ENCODE peak calls at places on chromosomes 6 and 20, in five cellular contexts. N, O, D, X and I are unnamed samples.

GRCh38 chr20:62411479-62412193 is 4.6 kb upstream of the CABLES2 start:
- DNase-seq in N (no peak), D (no peak), O (no peak), X (no peak), I (no peak)

GRCh38 chr20:61262514-61262913 is 10.5 kb downstream of the CDH4 start:
- DNase-seq in N (no peak), D (no peak), O (no peak), X (no peak), I (no peak)

GRCh38 chr6:27873101-27874030 is 38.8 kb downstream of the OR2B2 start:
- DNase-seq in N (peak), D (peak), O (peak), X (peak), I (no peak)

GRCh38 chr6:111252451-111252850 is 165.1 kb downstream of the SLC16A10 start:
- DNase-seq in N (no peak), O (no peak), D (no peak), X (no peak), I (no peak)

GRCh38 chr6:113998811-113999210 is 27.9 kb upstream of the HDAC2 start:
- DNase-seq in D (no peak), X (no peak), N (no peak), O (no peak), I (no peak)

GRCh38 chr6:135853986-135854385 is 2.5 kb downstream of the PDE7B start:
- DNase-seq in O (no peak), N (no peak), D (no peak), X (no peak), I (no peak)

GRCh38 chr6:14682821-14683220 is 563.0 kb upstream of the JARID2 start:
- DNase-seq in O (no peak), N (no peak), X (no peak), D (no peak), I (peak)

GRCh38 chr6:125947581-125947980 is 9.0 kb upstream of the HINT3 start:
- DNase-seq in D (no peak), X (no peak), O (no peak), N (no peak), I (peak)

GRCh38 chr6:125486881-125487280 is 185.1 kb upstream of the HDDC2 start:
- DNase-seq in O (no peak), D (no peak), X (no peak), N (no peak), I (no peak)

GRCh38 chr6:35780719-35781118 is at the start of gene CLPSL1:
- DNase-seq in X (no peak), O (no peak), D (no peak), N (no peak), I (no peak)

GRCh38 chr6:2132416-2132815 is 113.0 kb downstream of the GMDS start:
- DNase-seq in O (no peak), X (no peak), N (no peak), D (no peak), I (peak)

GRCh38 chr6:1315560-1316386 is 3.9 kb downstream of the FOXQ1 start:
- DNase-seq in N (no peak), O (no peak), D (no peak), X (no peak), I (no peak)

GRCh38 chr6:44512868-44513641 is 125.5 kb downstream of the CDC5L start:
- DNase-seq in X (no peak), D (no peak), N (no peak), O (peak), I (no peak)

GRCh38 chr6:26022166-26022510 is 59.5 kb downstream of the TRIM38 start:
- DNase-seq in O (peak), D (peak), X (peak), N (no peak), I (no peak)

GRCh38 chr6:27157461-27158315 is 89.8 kb upstream of the PRSS16 start:
- DNase-seq in O (peak), D (peak), X (peak), N (peak), I (no peak)

GRCh38 chr6:111972714-111973678 is 80.9 kb upstream of the CCN6 start:
- DNase-seq in X (no peak), N (peak), D (no peak), O (peak), I (peak)

GRCh38 chr6:9085054-9085746 is 649.9 kb upstream of the SLC35B3 start:
- DNase-seq in O (no peak), D (no peak), N (no peak), X (no peak), I (no peak)

GRCh38 chr6:115891111-115891669 is 169.5 kb downstream of the FRK start:
- DNase-seq in D (no peak), O (no peak), N (no peak), X (no peak), I (peak)

GRCh38 chr6:110958332-110959192 is at the start of gene GTF3C6:
- DNase-seq in X (peak), O (peak), N (peak), D (peak), I (peak)

GRCh38 chr6:31762878-31763616 is 591 bp downstream of the SAPCD1 start:
- DNase-seq in D (no peak), N (no peak), O (no peak), X (no peak), I (no peak)

GRCh38 chr20:45445805-45446562 is 23.6 kb upstream of the WFDC2 start:
- DNase-seq in O (no peak), N (no peak), X (peak), D (peak), I (peak)

GRCh38 chr6:158972241-158973233 is 27.5 kb downstream of the RSPH3 start:
- DNase-seq in X (peak), N (no peak), D (peak), O (no peak), I (peak)

GRCh38 chr20:23265226-23265625 is 85.4 kb upstream of the NXT1 start:
- DNase-seq in X (no peak), D (no peak), N (no peak), O (no peak), I (no peak)

GRCh38 chr20:34624628-34625027 is 52.3 kb downstream of the PIGU start:
- DNase-seq in D (peak), N (no peak), O (no peak), X (no peak), I (no peak)

GRCh38 chr20:38109657-38110524 is 55.2 kb downstream of the TGM2 start:
- DNase-seq in O (peak), N (no peak), X (peak), D (no peak), I (peak)

GRCh38 chr6:137699036-137699683 is 167.9 kb upstream of the TNFAIP3 start:
- DNase-seq in D (no peak), O (no peak), N (no peak), X (no peak), I (no peak)

GRCh38 chr6:41836022-41836659 is 48.6 kb downstream of the TOMM6 start:
- DNase-seq in D (no peak), O (no peak), X (peak), N (no peak), I (no peak)

GRCh38 chr6:89009624-89010059 is 46.2 kb upstream of the RNGTT start:
- DNase-seq in O (no peak), X (no peak), N (no peak), D (no peak), I (no peak)

GRCh38 chr6:106629859-106630163 is 433 bp downstream of the QRSL1 start:
- DNase-seq in N (no peak), O (no peak), D (no peak), X (no peak), I (no peak)

GRCh38 chr6:131687022-131687421 is 14.2 kb downstream of the OR2A4 start:
- DNase-seq in X (no peak), O (no peak), D (no peak), N (no peak), I (no peak)

GRCh38 chr20:40978761-40979160 is 49.9 kb upstream of the TOP1 start:
- DNase-seq in N (no peak), X (no peak), O (no peak), D (no peak), I (no peak)

GRCh38 chr20:16864069-16864468 is 115.9 kb downstream of the OTOR start:
- DNase-seq in N (no peak), X (no peak), O (no peak), D (no peak), I (no peak)

GRCh38 chr6:122789078-122789861 is at the start of gene SMPDL3A:
- DNase-seq in N (no peak), D (peak), O (peak), X (peak), I (peak)

GRCh38 chr6:56193846-56194245 is 53.5 kb downstream of the COL21A1 start:
- DNase-seq in N (no peak), X (no peak), D (no peak), O (no peak), I (no peak)

GRCh38 chr20:43994486-43995100 is 79.9 kb downstream of the TOX2 start:
- DNase-seq in X (no peak), O (no peak), D (no peak), N (no peak), I (peak)

GRCh38 chr6:127554435-127555006 is 22.5 kb upstream of the C6orf58 start:
- DNase-seq in X (peak), N (no peak), O (no peak), D (peak), I (peak)

GRCh38 chr20:37344506-37345338 is 1.2 kb upstream of the SRC start:
- DNase-seq in N (no peak), O (no peak), D (no peak), X (no peak), I (no peak)

GRCh38 chr20:16666272-16666671 is 63.6 kb upstream of the SNRPB2 start:
- DNase-seq in X (no peak), N (no peak), D (no peak), O (no peak), I (no peak)

GRCh38 chr6:157281570-157281969 is 41.7 kb downstream of the TMEM242 start:
- DNase-seq in X (no peak), N (no peak), O (peak), D (no peak), I (no peak)
- TF ChIP-seq CTCF in X (peak), N (no peak), O (no peak), D (peak), I (no peak)

GRCh38 chr20:35902545-35902941 is 51.8 kb downstream of the SCAND1 start:
- DNase-seq in O (no peak), D (no peak), X (no peak), N (no peak), I (peak)
- H3K27ac ChIP-seq in O (no peak), D (no peak), X (peak), N (no peak), I (peak)

DNA sequence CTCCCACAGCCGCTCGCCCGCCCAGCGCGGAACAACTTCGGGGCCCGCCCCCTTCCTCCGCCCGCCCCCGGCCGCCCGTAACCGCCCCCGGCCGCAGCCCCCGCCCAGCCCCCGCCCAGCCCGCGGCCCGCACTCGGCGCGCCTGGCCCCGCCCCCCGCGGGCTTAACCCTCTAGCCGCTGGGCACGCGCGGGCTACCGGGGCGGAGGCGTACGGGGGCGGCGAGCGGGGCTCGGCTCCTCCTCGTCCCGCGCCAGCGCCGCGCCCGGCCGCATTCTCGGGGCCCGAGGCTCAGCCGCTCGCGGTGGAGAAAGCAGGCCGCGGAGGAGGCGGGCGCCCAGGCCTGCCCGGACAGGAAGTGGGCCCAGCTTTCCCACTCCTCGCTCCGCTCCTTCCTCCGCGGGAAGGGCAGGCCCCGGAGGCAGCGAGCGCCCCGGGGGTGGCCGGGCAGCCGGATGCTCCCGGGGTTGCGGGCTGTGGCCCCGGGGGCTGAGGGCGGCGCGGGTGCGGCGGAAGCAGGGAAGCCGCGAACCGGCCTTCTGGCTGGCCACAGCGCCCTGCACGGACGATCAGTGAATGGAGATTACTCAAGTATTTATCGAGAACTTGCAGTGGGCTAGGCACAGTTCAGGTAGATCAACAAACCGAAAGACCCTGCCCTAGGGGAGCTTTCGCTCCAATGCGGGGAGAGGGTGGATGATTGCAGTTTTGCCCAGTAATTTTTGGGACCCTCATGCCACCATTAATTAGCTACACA is at the start of gene TRAM2:
- DNase-seq in X (peak), O (peak), N (peak), D (peak), I (peak)
- TF ChIP-seq CTCF in X (peak), O (no peak), N (no peak), D (peak), I (no peak)

GRCh38 chr6:32945953-32946352 is 5.1 kb upstream of the HLA-DMB start:
- DNase-seq in X (no peak), D (no peak), O (no peak), N (no peak), I (no peak)
- H3K27ac ChIP-seq in X (no peak), D (no peak), O (no peak), N (no peak), I (no peak)

GRCh38 chr20:11979306-11980128 is 61.8 kb downstream of the BTBD3 start:
- DNase-seq in X (no peak), N (no peak), O (no peak), D (no peak), I (no peak)

GRCh38 chr20:11981366-11981947 is 63.8 kb downstream of the BTBD3 start:
- DNase-seq in N (no peak), X (no peak), D (no peak), O (no peak), I (no peak)

GRCh38 chr20:11978496-11978895 is 60.8 kb downstream of the BTBD3 start:
- DNase-seq in O (no peak), N (no peak), X (no peak), D (no peak), I (no peak)

GRCh38 chr20:11982289-11982957 is 64.7 kb downstream of the BTBD3 start:
- DNase-seq in N (no peak), O (no peak), X (peak), D (no peak), I (no peak)

GRCh38 chr20:11980263-11980662 is 62.6 kb downstream of the BTBD3 start:
- DNase-seq in X (no peak), N (no peak), O (no peak), D (no peak), I (no peak)
- TF ChIP-seq CTCF in X (no peak), N (no peak), O (no peak), D (no peak), I (no peak)

DNA sequence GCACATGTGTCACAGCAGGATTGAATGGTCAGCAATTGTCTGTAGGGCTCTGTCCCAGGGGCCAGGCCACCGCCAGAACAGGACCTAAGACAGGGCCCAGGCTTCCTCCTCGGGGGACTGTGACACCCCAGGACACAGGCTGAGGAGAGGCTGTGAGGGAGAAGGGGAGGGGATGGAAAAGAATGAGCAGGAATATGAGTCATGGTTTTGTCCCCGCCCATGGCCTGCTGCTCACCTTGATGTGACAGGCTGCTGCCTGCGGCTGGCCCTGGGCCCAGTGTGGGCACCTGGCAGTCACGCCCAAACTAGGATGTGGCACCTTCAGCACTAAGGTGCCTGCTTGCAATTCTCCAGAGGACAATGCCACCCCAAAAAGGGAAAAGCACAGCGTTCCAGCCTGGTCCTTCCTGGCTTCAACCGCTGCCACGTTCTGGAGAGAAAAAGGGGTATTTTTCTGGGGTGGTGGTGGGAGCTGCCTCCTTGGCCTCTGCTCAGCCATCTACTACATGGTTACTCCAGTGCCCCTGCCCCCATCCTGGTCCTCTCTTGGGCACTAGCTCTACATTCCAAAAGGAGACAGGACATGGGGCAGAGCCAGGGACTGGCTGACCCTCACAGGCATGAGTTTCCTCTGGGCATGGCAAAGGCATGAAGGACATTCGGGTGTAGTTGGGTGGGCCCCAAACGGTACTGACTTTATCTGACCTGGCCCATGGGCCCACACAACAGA is 93.4 kb downstream of the SLC22A23 start:
- DNase-seq in N (no peak), O (no peak), X (no peak), D (no peak), I (peak)
- H3K27ac ChIP-seq in N (no peak), O (no peak), X (no peak), D (no peak), I (peak)

GRCh38 chr6:29791162-29791561 is 36.5 kb upstream of the HLA-G start:
- DNase-seq in O (no peak), N (no peak), D (no peak), X (no peak), I (no peak)

GRCh38 chr6:29793036-29793356 is 34.6 kb upstream of the HLA-G start:
- DNase-seq in O (no peak), X (no peak), D (no peak), N (no peak), I (no peak)

GRCh38 chr6:29791786-29792122 is 35.9 kb upstream of the HLA-G start:
- DNase-seq in X (no peak), N (no peak), D (no peak), O (no peak), I (no peak)

GRCh38 chr6:29793796-29794195 is 33.8 kb upstream of the HLA-G start:
- DNase-seq in O (no peak), D (no peak), X (no peak), N (no peak), I (no peak)

GRCh38 chr6:29792123-29793035 is 35.2 kb upstream of the HLA-G start:
- DNase-seq in O (peak), X (peak), N (peak), D (peak), I (peak)
- TF ChIP-seq CTCF in O (no peak), X (peak), N (no peak), D (peak), I (peak)

GRCh38 chr20:49186535-49187329 is 1.4 kb downstream of the STAU1 start:
- DNase-seq in X (peak), D (peak), N (peak), O (peak), I (peak)

GRCh38 chr20:49184691-49185070 is 3.5 kb downstream of the STAU1 start:
- DNase-seq in N (no peak), D (no peak), O (no peak), X (no peak), I (no peak)

GRCh38 chr20:49185071-49185757 is 2.9 kb downstream of the STAU1 start:
- DNase-seq in D (no peak), N (no peak), O (no peak), X (no peak), I (no peak)

GRCh38 chr20:49188101-49188784 is at the start of gene STAU1:
- DNase-seq in O (peak), N (peak), X (peak), D (peak), I (peak)

GRCh38 chr20:49187330-49188100 is 619 bp downstream of the STAU1 start:
- DNase-seq in X (peak), D (peak), N (no peak), O (peak), I (peak)
- H3K27ac ChIP-seq in X (peak), D (peak), N (peak), O (peak), I (peak)